ENCODE peak calls at places on chromosomes 12 and 14, in ten cellular contexts. One of them, this sample, is unnamed.

GRCh38 chr12:108115123-108115745 is 13.9 kb upstream of the WSCD2 start:
- DNase-seq in fibroblast of the aortic adventitia: no peak
- DNase-seq in esophagus squamous epithelium: no peak
- DNase-seq in CD8-positive, alpha-beta T cell: no peak
- DNase-seq in SK-N-SH: peak
- DNase-seq in mammary epithelial cell: no peak
- DNase-seq in epithelial cell of proximal tubule: no peak
- DNase-seq in fibroblast of lung: no peak
- DNase-seq in Peyer's patch: peak
- DNase-seq in BJ: no peak
- DNase-seq in this sample: no peak

GRCh38 chr12:65100140-65100539 is 21.0 kb downstream of the WIF1 start:
- DNase-seq in fibroblast of the aortic adventitia: no peak
- DNase-seq in esophagus squamous epithelium: no peak
- DNase-seq in Peyer's patch: no peak
- DNase-seq in CD8-positive, alpha-beta T cell: no peak
- DNase-seq in BJ: no peak
- DNase-seq in fibroblast of lung: no peak
- DNase-seq in epithelial cell of proximal tubule: no peak
- DNase-seq in mammary epithelial cell: no peak
- DNase-seq in SK-N-SH: no peak
- DNase-seq in this sample: no peak

GRCh38 chr12:105659355-105660075 is 329.0 kb downstream of the C12orf75 start:
- DNase-seq in esophagus squamous epithelium: no peak
- DNase-seq in CD8-positive, alpha-beta T cell: no peak
- DNase-seq in Peyer's patch: no peak
- DNase-seq in fibroblast of the aortic adventitia: no peak
- DNase-seq in epithelial cell of proximal tubule: no peak
- DNase-seq in BJ: no peak
- DNase-seq in mammary epithelial cell: peak
- DNase-seq in fibroblast of lung: peak
- DNase-seq in SK-N-SH: no peak
- DNase-seq in this sample: no peak

GRCh38 chr14:75715926-75716780 is 55.1 kb downstream of the TTLL5 start:
- DNase-seq in Peyer's patch: no peak
- DNase-seq in CD8-positive, alpha-beta T cell: no peak
- DNase-seq in esophagus squamous epithelium: no peak
- DNase-seq in fibroblast of lung: peak
- DNase-seq in epithelial cell of proximal tubule: no peak
- DNase-seq in fibroblast of the aortic adventitia: peak
- DNase-seq in SK-N-SH: no peak
- DNase-seq in mammary epithelial cell: no peak
- DNase-seq in BJ: peak
- DNase-seq in this sample: peak

GRCh38 chr12:29582677-29583076 is 85.2 kb upstream of the OVCH1 start:
- DNase-seq in mammary epithelial cell: no peak
- DNase-seq in fibroblast of the aortic adventitia: no peak
- DNase-seq in Peyer's patch: no peak
- DNase-seq in fibroblast of lung: no peak
- DNase-seq in SK-N-SH: no peak
- DNase-seq in esophagus squamous epithelium: no peak
- DNase-seq in CD8-positive, alpha-beta T cell: no peak
- DNase-seq in BJ: no peak
- DNase-seq in epithelial cell of proximal tubule: no peak
- DNase-seq in this sample: no peak

GRCh38 chr12:77122236-77122635 is 56.9 kb upstream of the E2F7 start:
- DNase-seq in fibroblast of the aortic adventitia: peak
- DNase-seq in esophagus squamous epithelium: no peak
- DNase-seq in fibroblast of lung: peak
- DNase-seq in epithelial cell of proximal tubule: peak
- DNase-seq in mammary epithelial cell: peak
- DNase-seq in Peyer's patch: no peak
- DNase-seq in CD8-positive, alpha-beta T cell: no peak
- DNase-seq in BJ: peak
- DNase-seq in SK-N-SH: no peak
- DNase-seq in this sample: peak

GRCh38 chr14:71317385-71318096 is 410.3 kb downstream of the PCNX1 start:
- DNase-seq in epithelial cell of proximal tubule: no peak
- DNase-seq in CD8-positive, alpha-beta T cell: no peak
- DNase-seq in mammary epithelial cell: no peak
- DNase-seq in Peyer's patch: no peak
- DNase-seq in fibroblast of lung: no peak
- DNase-seq in BJ: no peak
- DNase-seq in esophagus squamous epithelium: no peak
- DNase-seq in SK-N-SH: no peak
- DNase-seq in fibroblast of the aortic adventitia: no peak
- DNase-seq in this sample: no peak

GRCh38 chr14:60092516-60092915 is 793 bp downstream of the PCNX4 start:
- DNase-seq in esophagus squamous epithelium: no peak
- DNase-seq in CD8-positive, alpha-beta T cell: peak
- DNase-seq in epithelial cell of proximal tubule: no peak
- DNase-seq in BJ: no peak
- DNase-seq in mammary epithelial cell: no peak
- DNase-seq in Peyer's patch: peak
- DNase-seq in SK-N-SH: peak
- DNase-seq in fibroblast of lung: peak
- DNase-seq in fibroblast of the aortic adventitia: peak
- DNase-seq in this sample: no peak

GRCh38 chr14:102509744-102510615 is at the start of gene ANKRD9:
- DNase-seq in CD8-positive, alpha-beta T cell: peak
- DNase-seq in mammary epithelial cell: peak
- DNase-seq in fibroblast of the aortic adventitia: peak
- DNase-seq in fibroblast of lung: peak
- DNase-seq in BJ: peak
- DNase-seq in esophagus squamous epithelium: peak
- DNase-seq in SK-N-SH: peak
- DNase-seq in Peyer's patch: peak
- DNase-seq in epithelial cell of proximal tubule: peak
- DNase-seq in this sample: peak

GRCh38 chr12:20599757-20600156 is 95.4 kb upstream of the SLCO1C1 start:
- DNase-seq in BJ: no peak
- DNase-seq in epithelial cell of proximal tubule: no peak
- DNase-seq in mammary epithelial cell: no peak
- DNase-seq in Peyer's patch: no peak
- DNase-seq in fibroblast of lung: no peak
- DNase-seq in fibroblast of the aortic adventitia: no peak
- DNase-seq in SK-N-SH: no peak
- DNase-seq in CD8-positive, alpha-beta T cell: no peak
- DNase-seq in esophagus squamous epithelium: no peak
- DNase-seq in this sample: no peak

DNA sequence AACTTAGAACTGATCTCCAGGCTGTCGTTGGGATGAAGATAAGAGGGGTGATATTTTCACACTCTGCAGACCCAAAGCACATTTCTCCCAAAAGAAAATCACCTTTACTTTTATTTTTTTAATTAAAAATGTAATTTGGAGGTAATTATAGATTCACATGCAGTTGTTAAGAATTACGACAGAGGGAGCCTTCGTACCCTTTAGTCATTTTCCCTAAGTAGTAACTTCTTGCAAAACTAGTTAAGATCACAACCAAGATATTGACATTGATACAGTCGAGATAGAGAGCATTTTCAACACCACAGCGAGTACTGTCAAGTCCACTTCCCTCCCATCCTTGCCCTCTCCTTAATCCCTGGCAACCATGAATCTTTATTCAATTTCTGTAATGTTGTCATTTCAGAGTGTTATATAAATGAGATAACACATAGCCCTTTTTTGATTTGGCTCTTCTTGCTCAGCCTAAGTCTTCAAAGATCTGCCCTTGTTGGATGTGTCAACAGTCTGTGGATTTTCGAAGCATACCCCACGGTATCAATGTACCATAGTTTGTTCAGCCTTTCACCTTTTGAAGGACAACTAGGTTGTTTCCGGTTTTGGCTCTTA is 39.6 kb downstream of the DNAH10 start:
- DNase-seq in fibroblast of lung: peak
- DNase-seq in CD8-positive, alpha-beta T cell: no peak
- DNase-seq in esophagus squamous epithelium: no peak
- DNase-seq in mammary epithelial cell: peak
- DNase-seq in BJ: no peak
- DNase-seq in SK-N-SH: no peak
- DNase-seq in Peyer's patch: no peak
- DNase-seq in epithelial cell of proximal tubule: no peak
- DNase-seq in fibroblast of the aortic adventitia: peak
- DNase-seq in this sample: peak
- TF ChIP-seq CTCF in fibroblast of lung: peak
- TF ChIP-seq CTCF in CD8-positive, alpha-beta T cell: peak
- TF ChIP-seq CTCF in esophagus squamous epithelium: no peak
- TF ChIP-seq CTCF in mammary epithelial cell: peak
- TF ChIP-seq CTCF in BJ: peak
- TF ChIP-seq CTCF in SK-N-SH: peak
- TF ChIP-seq CTCF in Peyer's patch: no peak
- TF ChIP-seq CTCF in epithelial cell of proximal tubule: peak
- TF ChIP-seq CTCF in fibroblast of the aortic adventitia: peak
- TF ChIP-seq CTCF in this sample: peak

DNA sequence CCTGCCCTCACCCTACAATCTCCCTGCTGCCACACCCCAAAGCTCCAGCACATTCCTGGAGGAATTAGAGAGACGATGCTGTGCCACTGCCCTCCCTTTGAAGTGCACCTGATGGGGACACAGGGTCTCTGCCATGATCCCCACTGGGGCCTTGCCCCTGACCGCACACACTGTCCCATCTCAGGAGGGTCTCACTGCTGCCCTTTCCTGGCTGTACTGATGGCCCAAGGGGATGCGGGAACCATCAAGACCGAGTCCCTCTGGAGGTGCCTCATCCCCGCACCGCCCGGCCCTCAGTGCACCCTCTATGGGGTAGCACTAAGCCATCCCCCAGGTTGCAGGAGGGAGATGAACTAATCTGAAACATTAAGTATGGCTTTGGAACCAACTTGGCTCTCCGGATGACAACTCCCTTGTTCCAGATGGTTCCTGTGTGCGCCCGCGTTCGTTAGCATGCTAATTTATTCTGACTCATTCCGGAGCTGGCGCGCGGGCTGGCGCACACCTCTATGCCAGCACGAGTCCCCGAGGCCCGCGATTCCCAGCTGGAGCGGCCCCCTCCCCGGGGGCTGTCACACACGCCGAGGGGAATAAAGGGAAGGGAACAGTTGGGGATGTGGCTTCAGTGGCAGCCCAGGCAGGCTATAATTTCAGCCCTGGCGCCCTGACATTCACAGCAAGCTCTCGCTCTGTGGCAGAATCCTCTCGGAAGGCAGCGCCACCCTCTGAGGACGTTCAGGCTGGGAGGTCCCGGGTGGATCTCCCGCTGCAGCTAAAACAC is 34.2 kb upstream of the C14orf180 start:
- DNase-seq in mammary epithelial cell: no peak
- DNase-seq in esophagus squamous epithelium: no peak
- DNase-seq in SK-N-SH: no peak
- DNase-seq in Peyer's patch: no peak
- DNase-seq in fibroblast of the aortic adventitia: no peak
- DNase-seq in CD8-positive, alpha-beta T cell: no peak
- DNase-seq in BJ: no peak
- DNase-seq in fibroblast of lung: peak
- DNase-seq in epithelial cell of proximal tubule: no peak
- DNase-seq in this sample: no peak
- H3K4me3 ChIP-seq in mammary epithelial cell: no peak
- H3K4me3 ChIP-seq in esophagus squamous epithelium: no peak
- H3K4me3 ChIP-seq in SK-N-SH: no peak
- H3K4me3 ChIP-seq in Peyer's patch: no peak
- H3K4me3 ChIP-seq in fibroblast of the aortic adventitia: no peak
- H3K4me3 ChIP-seq in CD8-positive, alpha-beta T cell: no peak
- H3K4me3 ChIP-seq in BJ: no peak
- H3K4me3 ChIP-seq in fibroblast of lung: no peak
- H3K4me3 ChIP-seq in epithelial cell of proximal tubule: no peak
- H3K4me3 ChIP-seq in this sample: no peak

DNA sequence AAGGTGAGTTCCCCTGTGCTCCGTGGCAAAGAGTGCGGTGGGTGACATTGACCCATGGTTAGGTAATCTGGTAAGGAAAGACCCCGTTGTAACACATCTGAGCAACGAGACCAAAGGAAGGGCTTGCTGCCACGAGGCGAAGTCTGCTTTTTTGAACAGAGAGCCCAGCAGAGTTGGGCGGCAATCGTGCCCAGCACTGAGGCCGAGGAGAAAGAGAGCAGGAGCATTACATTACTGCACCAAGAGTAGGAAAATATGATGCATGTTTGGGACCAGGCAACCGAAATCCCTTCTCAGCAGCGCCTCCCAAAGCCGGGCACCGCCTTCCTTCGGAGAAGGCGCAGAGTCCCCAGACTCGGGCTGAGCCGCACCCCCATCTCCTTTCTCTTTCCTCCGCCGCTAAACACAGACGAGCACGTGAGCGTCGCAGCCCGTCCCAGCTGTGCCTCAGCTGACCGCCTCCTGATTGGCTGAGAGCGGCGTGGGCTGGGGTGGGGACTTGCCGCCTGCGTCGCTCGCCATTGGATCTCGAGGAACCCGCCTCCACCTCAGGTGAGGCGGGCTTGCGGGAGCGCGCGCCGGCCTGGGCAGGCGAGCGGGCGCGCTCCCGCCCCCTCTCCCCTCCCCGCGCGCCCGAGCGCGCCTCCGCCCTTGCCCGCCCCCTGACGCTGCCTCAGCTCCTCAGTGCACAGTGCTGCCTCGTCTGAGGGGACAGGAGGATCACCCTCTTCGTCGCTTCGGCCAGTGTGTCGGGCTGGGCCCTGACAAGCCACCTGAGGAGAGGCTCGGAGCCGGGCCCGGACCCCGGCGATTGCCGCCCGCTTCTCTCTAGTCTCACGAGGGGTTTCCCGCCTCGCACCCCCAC is at the start of gene HIF1A:
- DNase-seq in epithelial cell of proximal tubule: peak
- DNase-seq in BJ: peak
- DNase-seq in SK-N-SH: peak
- DNase-seq in fibroblast of the aortic adventitia: peak
- DNase-seq in CD8-positive, alpha-beta T cell: peak
- DNase-seq in mammary epithelial cell: peak
- DNase-seq in Peyer's patch: peak
- DNase-seq in esophagus squamous epithelium: peak
- DNase-seq in fibroblast of lung: peak
- DNase-seq in this sample: peak
- TF ChIP-seq CTCF in epithelial cell of proximal tubule: peak
- TF ChIP-seq CTCF in BJ: peak
- TF ChIP-seq CTCF in SK-N-SH: no peak
- TF ChIP-seq CTCF in fibroblast of the aortic adventitia: peak
- TF ChIP-seq CTCF in CD8-positive, alpha-beta T cell: no peak
- TF ChIP-seq CTCF in mammary epithelial cell: no peak
- TF ChIP-seq CTCF in Peyer's patch: no peak
- TF ChIP-seq CTCF in esophagus squamous epithelium: no peak
- TF ChIP-seq CTCF in fibroblast of lung: peak
- TF ChIP-seq CTCF in this sample: peak

DNA sequence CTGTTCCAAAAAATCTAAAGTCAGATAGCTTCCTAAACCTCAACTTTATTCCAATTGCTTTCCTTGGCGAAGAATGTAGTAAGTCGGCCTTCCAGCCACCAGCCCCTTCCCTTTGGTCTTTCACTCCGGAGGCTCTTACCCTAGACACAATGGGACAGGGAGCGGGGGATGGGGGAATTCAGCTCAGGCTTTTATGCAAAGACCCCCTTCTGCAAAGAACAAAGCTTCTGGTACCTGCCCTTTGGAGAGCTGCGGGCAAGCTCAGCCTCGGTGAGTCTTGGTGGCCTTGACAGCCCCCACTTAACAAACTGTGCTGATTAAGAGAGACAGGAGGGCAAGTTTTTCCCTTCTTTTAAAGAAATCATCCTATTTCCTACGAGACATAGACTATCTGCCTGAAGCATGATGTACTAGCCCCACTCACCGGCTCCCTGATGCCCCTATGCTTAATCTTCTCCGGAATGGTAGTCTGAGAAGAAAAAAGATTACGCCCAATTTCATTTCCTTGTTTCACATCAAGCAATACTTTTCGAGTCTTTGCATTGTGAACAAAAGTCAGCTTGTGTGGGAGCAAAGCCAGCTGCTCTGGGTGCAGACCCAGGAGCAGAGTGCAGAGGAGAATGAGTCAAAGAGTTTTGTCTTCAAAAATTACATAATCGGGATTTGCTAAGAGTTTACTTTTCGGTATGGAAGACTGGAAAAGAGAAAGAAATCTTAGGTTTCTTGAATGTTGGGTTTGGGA is 1.5 kb upstream of the NANOG start:
- DNase-seq in esophagus squamous epithelium: no peak
- DNase-seq in SK-N-SH: no peak
- DNase-seq in CD8-positive, alpha-beta T cell: no peak
- DNase-seq in epithelial cell of proximal tubule: no peak
- DNase-seq in Peyer's patch: no peak
- DNase-seq in BJ: no peak
- DNase-seq in fibroblast of the aortic adventitia: peak
- DNase-seq in fibroblast of lung: no peak
- DNase-seq in mammary epithelial cell: no peak
- DNase-seq in this sample: no peak
- H3K4me3 ChIP-seq in esophagus squamous epithelium: no peak
- H3K4me3 ChIP-seq in SK-N-SH: no peak
- H3K4me3 ChIP-seq in CD8-positive, alpha-beta T cell: no peak
- H3K4me3 ChIP-seq in epithelial cell of proximal tubule: no peak
- H3K4me3 ChIP-seq in Peyer's patch: no peak
- H3K4me3 ChIP-seq in BJ: no peak
- H3K4me3 ChIP-seq in fibroblast of the aortic adventitia: no peak
- H3K4me3 ChIP-seq in fibroblast of lung: no peak
- H3K4me3 ChIP-seq in mammary epithelial cell: no peak
- H3K4me3 ChIP-seq in this sample: no peak